ENCODE peak calls at places on chromosomes 7 and 10, in eight cellular contexts. K is ACHN, R is frontal cortex, G is hypothalamus, D is renal cortical epithelial cell, B is astrocyte of the spinal cord, Q is fibroblast of lung, Y is NCI-H1092 treated with DMSO at 0.1 percent for 48 hours. C is an unnamed sample.

GRCh38 chr10:126459032-126459831 is 71.0 kb upstream of the ADAM12 start:
- DNase-seq in K (peak; percentile 4), R (no peak), G (no peak), D (peak; percentile 86), B (peak; percentile 95), Q (peak; percentile 96), Y (no peak), C (no peak)

GRCh38 chr10:42816917-42817316 is 34.3 kb downstream of the BMS1 start:
- DNase-seq in K (no peak), R (no peak), G (no peak), D (no peak), B (no peak), Q (no peak), Y (no peak), C (no peak)

GRCh38 chr7:98085674-98086073 is 21.0 kb upstream of the LMTK2 start:
- DNase-seq in K (no peak), R (no peak), G (no peak), D (no peak), B (no peak), Q (no peak), Y (no peak), C (no peak)

GRCh38 chr7:112202819-112203218 is 3.4 kb downstream of the DOCK4 start:
- DNase-seq in K (no peak), R (no peak), G (no peak), D (peak; percentile 53), B (no peak), Q (no peak), Y (peak; percentile 66), C (no peak)

GRCh38 chr10:79367421-79368189 is 20.3 kb downstream of the PPIF start:
- DNase-seq in K (no peak), R (no peak), G (no peak), D (no peak), B (peak; percentile 37), Q (no peak), Y (no peak), C (no peak)

GRCh38 chr10:132875435-132875834 is 66.9 kb downstream of the CFAP46 start:
- DNase-seq in K (no peak), R (no peak), G (no peak), D (no peak), B (no peak), Q (no peak), Y (no peak), C (no peak)

GRCh38 chr10:17013131-17013530 is 116.5 kb downstream of the CUBN start:
- DNase-seq in K (no peak), R (no peak), G (no peak), D (no peak), B (no peak), Q (no peak), Y (no peak), C (no peak)

GRCh38 chr7:112042631-112043030 is 163.6 kb downstream of the DOCK4 start:
- DNase-seq in K (no peak), R (no peak), G (no peak), D (no peak), B (no peak), Q (no peak), Y (no peak), C (no peak)

GRCh38 chr10:6232846-6233724 is 30.4 kb downstream of the PFKFB3 start:
- DNase-seq in K (no peak), R (peak; percentile 38), G (peak; percentile 78), D (no peak), B (no peak), Q (no peak), Y (no peak), C (no peak)

GRCh38 chr7:105315357-105315756 is 73.4 kb downstream of the SRPK2 start:
- DNase-seq in K (no peak), R (no peak), G (no peak), D (no peak), B (no peak), Q (peak; percentile 41), Y (peak; percentile 42), C (no peak)

GRCh38 chr10:9331583-9332008 is 1277.1 kb downstream of the GATA3 start:
- DNase-seq in K (peak; percentile 36), R (peak; percentile 12), G (no peak), D (peak; percentile 56), B (peak; percentile 65), Q (peak; percentile 83), Y (peak; percentile 4), C (peak; percentile 16)

GRCh38 chr10:70334526-70335245 is 47.7 kb downstream of the LRRC20 start:
- DNase-seq in K (no peak), R (no peak), G (no peak), D (peak; percentile 68), B (no peak), Q (no peak), Y (no peak), C (no peak)

GRCh38 chr7:115005942-115006341 is 84.0 kb downstream of the MDFIC start:
- DNase-seq in K (no peak), R (no peak), G (no peak), D (peak; percentile 43), B (no peak), Q (no peak), Y (no peak), C (no peak)

GRCh38 chr10:21184216-21184615 is 287.1 kb upstream of the NEBL start:
- DNase-seq in K (no peak), R (no peak), G (no peak), D (peak; percentile 68), B (peak; percentile 74), Q (peak; percentile 48), Y (peak; percentile 45), C (no peak)

GRCh38 chr10:70192325-70192966 is 22.1 kb upstream of the SAR1A start:
- DNase-seq in K (no peak), R (no peak), G (no peak), D (no peak), B (no peak), Q (peak; percentile 82), Y (no peak), C (no peak)

GRCh38 chr10:784759-785538 is 95.5 kb upstream of the DIP2C start:
- DNase-seq in K (peak; percentile 53), R (peak; percentile 59), G (peak; percentile 32), D (peak; percentile 27), B (peak; percentile 80), Q (peak; percentile 77), Y (peak; percentile 4), C (peak; percentile 42)

GRCh38 chr10:4242561-4243035 is 457.6 kb upstream of the KLF6 start:
- DNase-seq in K (no peak), R (no peak), G (no peak), D (peak; percentile 69), B (peak; percentile 98), Q (peak; percentile 90), Y (peak; percentile 18), C (peak; percentile 71)

GRCh38 chr10:128631801-128632241 is 505.6 kb upstream of the MKI67 start:
- DNase-seq in K (peak; percentile 32), R (no peak), G (no peak), D (peak; percentile 9), B (no peak), Q (peak; percentile 26), Y (no peak), C (no peak)

GRCh38 chr10:103709341-103709920 is 145.9 kb downstream of the SH3PXD2A start:
- DNase-seq in K (peak; percentile 35), R (no peak), G (peak; percentile 41), D (peak; percentile 84), B (peak; percentile 37), Q (peak; percentile 49), Y (peak; percentile 15), C (no peak)

GRCh38 chr10:89391882-89392756 is at the start of gene IFIT1:
- DNase-seq in K (peak; percentile 95), R (peak; percentile 39), G (peak; percentile 56), D (peak; percentile 94), B (peak; percentile 94), Q (peak; percentile 96), Y (no peak), C (peak; percentile 85)

GRCh38 chr7:100680589-100681271 is 7.2 kb downstream of the GNB2 start:
- DNase-seq in K (no peak), R (peak; percentile 30), G (no peak), D (no peak), B (no peak), Q (no peak), Y (no peak), C (no peak)

GRCh38 chr7:71935674-71936073 is 476.5 kb downstream of the CALN1 start:
- DNase-seq in K (no peak), R (no peak), G (no peak), D (no peak), B (no peak), Q (no peak), Y (no peak), C (no peak)

GRCh38 chr7:150945171-150945852 is 32.8 kb downstream of the KCNH2 start:
- DNase-seq in K (no peak), R (no peak), G (no peak), D (no peak), B (no peak), Q (no peak), Y (no peak), C (no peak)

GRCh38 chr7:123260428-123260960 is 60.7 kb upstream of the SLC13A1 start:
- DNase-seq in K (no peak), R (no peak), G (no peak), D (peak; percentile 47), B (no peak), Q (no peak), Y (no peak), C (no peak)

GRCh38 chr10:73771722-73772279 is 10.0 kb upstream of the CHCHD1 start:
- DNase-seq in K (peak; percentile 84), R (peak; percentile 27), G (peak; percentile 80), D (peak; percentile 44), B (no peak), Q (peak; percentile 80), Y (peak; percentile 51), C (peak; percentile 36)

GRCh38 chr7:2014391-2015241 is 218.1 kb downstream of the MAD1L1 start:
- DNase-seq in K (no peak), R (no peak), G (no peak), D (no peak), B (no peak), Q (no peak), Y (no peak), C (no peak)

GRCh38 chr10:33413093-33413442 is 78.6 kb upstream of the NRP1 start:
- DNase-seq in K (peak; percentile 37), R (no peak), G (no peak), D (peak; percentile 48), B (peak; percentile 9), Q (no peak), Y (no peak), C (no peak)

GRCh38 chr7:80288175-80289122 is 153.8 kb downstream of the GNAI1 start:
- DNase-seq in K (peak; percentile 29), R (no peak), G (peak; percentile 3), D (peak; percentile 69), B (peak; percentile 98), Q (peak; percentile 36), Y (no peak), C (no peak)

GRCh38 chr7:138668197-138668596 is 33.0 kb downstream of the SVOPL start:
- DNase-seq in K (no peak), R (no peak), G (no peak), D (no peak), B (no peak), Q (no peak), Y (no peak), C (no peak)

GRCh38 chr7:16712916-16713315 is 40.6 kb upstream of the TSPAN13 start:
- DNase-seq in K (peak; percentile 96), R (no peak), G (no peak), D (peak; percentile 96), B (peak; percentile 63), Q (no peak), Y (no peak), C (no peak)

GRCh38 chr7:1571261-1571650 is 1.4 kb upstream of the PSMG3 start:
- DNase-seq in K (no peak), R (no peak), G (no peak), D (peak; percentile 45), B (peak; percentile 84), Q (peak; percentile 44), Y (no peak), C (no peak)

GRCh38 chr7:41438919-41439882 is 263.7 kb downstream of the INHBA start:
- DNase-seq in K (no peak), R (no peak), G (no peak), D (no peak), B (no peak), Q (no peak), Y (no peak), C (no peak)

GRCh38 chr7:142357953-142358520 is 100.2 kb upstream of the PRSS58 start:
- DNase-seq in K (peak; percentile 76), R (no peak), G (peak; percentile 12), D (peak; percentile 72), B (peak; percentile 72), Q (peak; percentile 85), Y (peak; percentile 19), C (peak; percentile 54)

GRCh38 chr10:69973678-69974077 is 79.0 kb upstream of the MACROH2A2 start:
- DNase-seq in K (no peak), R (no peak), G (no peak), D (no peak), B (no peak), Q (no peak), Y (no peak), C (no peak)